ENCODE peak calls at places on chromosome X, in eight cellular contexts. R is psoas muscle; U is H9; I is hepatocyte; H is upper lobe of left lung; T is activated CD4-positive, alpha-beta T cell treated with anti-CD3 and anti-CD28 coated beads, Interleukin-2, amount 50 U/mL, for 1 hour; X is cardiac muscle cell; O is neural progenitor cell. N is an unnamed sample.

GRCh38 chrX:13545731-13546130 is 23.7 kb upstream of the EGFL6 start:
- DNase-seq in R (no peak), U (no peak), I (no peak), H (no peak), T (no peak), X (no peak), O (no peak), N (no peak)

GRCh38 chrX:115616943-115617563 is 56.1 kb downstream of the PLS3 start:
- DNase-seq in R (no peak), U (no peak), I (peak), H (no peak), T (no peak), X (peak), O (no peak), N (no peak)

GRCh38 chrX:53287493-53288138 is 6.2 kb upstream of the IQSEC2 start:
- DNase-seq in R (peak), U (no peak), I (peak), H (peak), T (peak), X (peak), O (no peak), N (no peak)

GRCh38 chrX:19332983-19333382 is 10.7 kb upstream of the PDHA1 start:
- DNase-seq in R (peak), U (peak), I (peak), H (no peak), T (no peak), X (peak), O (no peak), N (no peak)

GRCh38 chrX:41471786-41472185 is 24.6 kb downstream of the NYX start:
- DNase-seq in R (no peak), U (no peak), I (no peak), H (no peak), T (no peak), X (no peak), O (no peak), N (no peak)

GRCh38 chrX:49760288-49760885 is 64.6 kb upstream of the PAGE1 start:
- DNase-seq in R (no peak), U (no peak), I (no peak), H (no peak), T (no peak), X (no peak), O (no peak), N (no peak)

GRCh38 chrX:40094041-40094899 is 3.5 kb downstream of the BCOR start:
- DNase-seq in R (peak), U (peak), I (peak), H (no peak), T (peak), X (peak), O (peak), N (no peak)

GRCh38 chrX:9682456-9682855 is 83.2 kb downstream of the GPR143 start:
- DNase-seq in R (no peak), U (peak), I (peak), H (no peak), T (no peak), X (peak), O (peak), N (no peak)

GRCh38 chrX:1601051-1601767 is 9.8 kb downstream of the AKAP17A start:
- DNase-seq in R (no peak), U (no peak), I (no peak), H (no peak), T (no peak), X (no peak), O (no peak), N (no peak)

GRCh38 chrX:19772759-19773623 is 114.4 kb downstream of the SH3KBP1 start:
- DNase-seq in R (no peak), U (no peak), I (no peak), H (no peak), T (no peak), X (no peak), O (no peak), N (no peak)

GRCh38 chrX:12378706-12379105 is 240.4 kb downstream of the FRMPD4 start:
- DNase-seq in R (no peak), U (no peak), I (no peak), H (no peak), T (no peak), X (no peak), O (no peak), N (no peak)

GRCh38 chrX:40012800-40013682 is 84.7 kb downstream of the BCOR start:
- DNase-seq in R (peak), U (peak), I (peak), H (peak), T (peak), X (peak), O (peak), N (no peak)

GRCh38 chrX:46034868-46035267 is 510.4 kb downstream of the ZNF674 start:
- DNase-seq in R (no peak), U (no peak), I (no peak), H (no peak), T (no peak), X (no peak), O (no peak), N (no peak)

GRCh38 chrX:38055170-38055847 is 49.0 kb downstream of the SYTL5 start:
- DNase-seq in R (no peak), U (no peak), I (no peak), H (no peak), T (no peak), X (peak), O (no peak), N (peak)

GRCh38 chrX:11481035-11481434 is 184.7 kb downstream of the ARHGAP6 start:
- DNase-seq in R (no peak), U (no peak), I (no peak), H (no peak), T (no peak), X (peak), O (no peak), N (no peak)

GRCh38 chrX:44914532-44915198 is 41.7 kb downstream of the KDM6A start:
- DNase-seq in R (no peak), U (no peak), I (no peak), H (no peak), T (no peak), X (peak), O (no peak), N (no peak)

GRCh38 chrX:136185409-136186022 is 38.2 kb downstream of the FHL1 start:
- DNase-seq in R (no peak), U (no peak), I (no peak), H (no peak), T (no peak), X (peak), O (no peak), N (no peak)

N was measured in pulmonary artery endothelial cell.